ENCODE peak calls at places on chromosomes 2 and 18, in four cellular contexts. H, T, W and R are unnamed samples. For H3K4me1, the result is how much of the 10 kb centered on the place peaks cover.

GRCh38 chr2:144362401-144362800 is 157.5 kb downstream of the ZEB2 start:
- DNase-seq in H (no peak), T (no peak), W (no peak), R (no peak)

GRCh38 chr18:71398530-71398929 is 1109.7 kb downstream of the SOCS6 start:
- DNase-seq in H (no peak), T (no peak), W (no peak), R (no peak)

GRCh38 chr2:171394164-171394725 is 39.5 kb downstream of the METTL8 start:
- DNase-seq in H (no peak), T (no peak), W (no peak), R (no peak)

GRCh38 chr2:182763311-182763912 is 47.4 kb downstream of the DNAJC10 start:
- DNase-seq in H (no peak), T (no peak), W (no peak), R (no peak)

GRCh38 chr18:43271593-43272432 is 5.5 kb downstream of the SYT4 start:
- DNase-seq in H (no peak), T (no peak), W (no peak), R (peak)

GRCh38 chr2:240848900-240849680 is 19.5 kb upstream of the AGXT start:
- DNase-seq in H (no peak), T (no peak), W (no peak), R (no peak)

GRCh38 chr2:46568212-46569009 is 89.0 kb downstream of the TMEM247 start:
- DNase-seq in H (no peak), T (no peak), W (no peak), R (no peak)

GRCh38 chr2:224311226-224311625 is 90.7 kb downstream of the FAM124B start:
- DNase-seq in H (no peak), T (no peak), W (no peak), R (no peak)

GRCh38 chr2:184192664-184193063 is 405.7 kb upstream of the ZNF804A start:
- DNase-seq in H (no peak), T (no peak), W (no peak), R (no peak)

GRCh38 chr2:137910641-137911040 is 53.6 kb upstream of the HNMT start:
- DNase-seq in H (no peak), T (no peak), W (no peak), R (no peak)

GRCh38 chr2:225041871-225042799 is at the start of gene DOCK10:
- DNase-seq in H (no peak), T (peak), W (peak), R (peak)

GRCh38 chr2:212145111-212145510 is 393.5 kb downstream of the ERBB4 start:
- DNase-seq in H (no peak), T (no peak), W (no peak), R (no peak)

GRCh38 chr18:73918816-73919215 is 228.8 kb downstream of the FBXO15 start:
- DNase-seq in H (no peak), T (no peak), W (no peak), R (no peak)

GRCh38 chr2:120425014-120425413 is 79.1 kb downstream of the INHBB start:
- DNase-seq in H (no peak), T (no peak), W (no peak), R (no peak)

GRCh38 chr2:170461875-170462274 is 253.3 kb upstream of the SP5 start:
- DNase-seq in H (no peak), T (no peak), W (no peak), R (no peak)

GRCh38 chr2:67561411-67561965 is 164.4 kb downstream of the ETAA1 start:
- DNase-seq in H (no peak), T (no peak), W (peak), R (peak)

GRCh38 chr2:161576421-161576820 is 47.8 kb upstream of the SLC4A10 start:
- DNase-seq in H (no peak), T (no peak), W (no peak), R (no peak)

GRCh38 chr18:70058916-70059315 is 111.2 kb upstream of the CD226 start:
- DNase-seq in H (no peak), T (no peak), W (no peak), R (no peak)

GRCh38 chr18:77061946-77062517 is 70.6 kb downstream of the MBP start:
- DNase-seq in H (no peak), T (no peak), W (no peak), R (no peak)

DNA sequence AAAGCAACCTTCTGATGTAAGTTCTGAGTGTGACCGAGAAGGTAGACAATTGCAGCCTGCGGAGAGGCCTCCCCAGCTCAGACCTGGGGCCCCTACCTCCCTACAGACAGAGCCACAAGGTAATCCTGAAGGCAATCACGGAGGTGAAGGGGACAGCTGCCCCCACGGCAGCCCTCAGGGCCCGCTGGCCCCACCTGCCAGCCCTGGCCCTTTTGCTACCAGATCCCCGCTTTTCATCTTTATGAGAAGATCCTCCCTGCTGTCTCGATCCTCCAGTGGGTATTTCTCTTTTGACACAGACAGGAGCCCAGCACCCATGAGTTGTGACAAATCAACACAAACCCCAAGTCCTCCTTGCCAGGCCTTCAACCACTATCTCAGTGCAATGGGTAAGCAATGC is 3.0 kb downstream of the BCL2L11 start:
- DNase-seq in H (no peak), T (no peak), W (no peak), R (no peak)
- H3K4me1 ChIP-seq in H (under half), T (under half), W (under half), R (under half)

DNA sequence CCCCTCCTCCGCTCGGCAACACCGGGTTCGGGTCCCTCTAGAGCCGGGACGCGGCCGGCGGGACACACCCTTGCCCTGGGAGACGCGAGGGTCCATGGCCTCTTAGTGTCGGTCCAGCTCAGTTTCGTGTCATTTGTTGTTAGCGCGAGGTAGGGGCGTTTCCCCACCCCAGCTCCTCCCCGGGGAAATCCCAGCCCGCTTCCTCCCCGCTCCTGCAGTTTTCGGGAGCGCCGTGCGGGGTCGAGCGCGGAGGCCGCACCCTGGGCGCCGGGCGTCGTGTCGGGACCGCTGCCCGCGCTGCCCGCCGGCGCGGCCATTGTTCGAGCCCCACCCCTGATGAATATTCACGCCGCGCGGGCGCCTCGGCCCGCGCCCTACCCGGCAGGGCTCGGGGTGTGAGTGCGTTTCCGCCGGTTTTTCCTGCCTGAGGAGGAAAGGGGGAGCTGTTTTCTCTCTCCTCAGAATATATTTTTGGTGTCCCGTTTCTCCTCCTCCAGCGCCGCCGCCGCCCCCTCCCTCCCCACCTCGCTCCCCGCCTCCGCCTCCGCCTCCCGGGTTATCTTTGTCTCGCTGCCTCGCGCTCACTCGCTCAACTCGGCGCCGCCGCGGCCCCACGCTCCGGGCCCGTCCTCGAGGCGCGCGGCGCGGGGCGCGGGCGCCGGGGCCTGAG is at the start of gene MAP4K4:
- DNase-seq in H (peak), T (peak), W (peak), R (peak)
- TF ChIP-seq POLR2A in H (no peak), T (no peak), W (peak), R (no peak)

GRCh38 chr2:73893764-73894474 is 1.1 kb downstream of the ACTG2 start:
- DNase-seq in H (no peak), T (no peak), W (no peak), R (no peak)

GRCh38 chr2:73894475-73894850 is 1.7 kb downstream of the ACTG2 start:
- DNase-seq in H (no peak), T (no peak), W (no peak), R (no peak)

GRCh38 chr2:73894877-73895276 is 2.1 kb downstream of the ACTG2 start:
- DNase-seq in H (no peak), T (no peak), W (no peak), R (no peak)

GRCh38 chr2:73896362-73897239 is 3.8 kb downstream of the ACTG2 start:
- DNase-seq in H (no peak), T (no peak), W (no peak), R (no peak)

GRCh38 chr2:73895473-73895872 is 2.7 kb downstream of the ACTG2 start:
- DNase-seq in H (no peak), T (no peak), W (no peak), R (no peak)
- H3K27ac ChIP-seq in H (peak), T (no peak), W (no peak), R (no peak)

GRCh38 chr2:159606287-159606686 is 10.1 kb downstream of the BAZ2B start:
- DNase-seq in H (no peak), T (no peak), W (no peak), R (no peak)

GRCh38 chr2:159608108-159608507 is 8.2 kb downstream of the BAZ2B start:
- DNase-seq in H (no peak), T (no peak), W (no peak), R (no peak)

GRCh38 chr2:159609933-159610523 is 6.3 kb downstream of the BAZ2B start:
- DNase-seq in H (no peak), T (no peak), W (no peak), R (no peak)

GRCh38 chr2:159605441-159606178 is 10.7 kb downstream of the BAZ2B start:
- DNase-seq in H (no peak), T (no peak), W (no peak), R (no peak)

DNA sequence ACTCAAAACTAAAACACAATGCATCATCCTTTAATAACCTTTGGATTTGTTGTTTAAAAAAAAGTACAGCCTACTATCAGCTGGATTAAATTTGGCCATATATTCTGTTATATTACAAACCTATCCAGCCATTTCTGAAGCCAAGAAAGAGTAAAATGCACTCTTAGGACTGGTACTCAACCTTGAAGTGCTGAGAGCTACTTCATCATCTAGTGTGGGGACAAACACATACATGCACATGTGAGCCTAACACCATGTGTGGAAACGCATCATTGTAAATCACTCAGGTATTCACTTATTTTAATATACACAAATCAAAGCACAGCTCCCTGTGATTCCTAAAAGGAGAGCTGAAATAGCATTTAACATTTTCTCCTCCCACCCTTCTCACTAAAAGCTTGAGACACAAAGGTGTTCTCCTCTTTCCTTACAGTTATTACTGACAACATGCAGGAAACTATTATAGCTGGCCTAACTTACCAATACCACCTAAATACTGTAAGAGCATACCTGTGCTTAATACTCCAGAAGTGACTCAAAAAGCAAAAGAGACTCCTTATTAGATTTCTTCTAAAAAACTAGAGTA is 7.5 kb downstream of the BAZ2B start:
- DNase-seq in H (no peak), T (no peak), W (no peak), R (no peak)
- H3K4me1 ChIP-seq in H (under half), T (under half), W (under half), R (under half)

GRCh38 chr2:73561422-73561821 is 80.8 kb downstream of the NAT8 start:
- DNase-seq in H (no peak), T (no peak), W (no peak), R (no peak)
- TF ChIP-seq POLR2A in H (no peak), T (no peak), W (no peak), R (no peak)